ENCODE peak calls at places on chromosomes 13 and 19, in seven cellular contexts. G, U, F, I, H, M and O are unnamed samples.

GRCh38 chr13:108225440-108225839 is 7.2 kb downstream of the ABHD13 start:
- DNase-seq in F (no peak), G (no peak), H (no peak), U (no peak), M (no peak), I (no peak), O (no peak)

GRCh38 chr13:101996906-101997408 is 404.9 kb downstream of the FGF14 start:
- DNase-seq in I (no peak), G (no peak), M (no peak), F (no peak), H (no peak), U (no peak), O (no peak)

GRCh38 chr19:42628411-42629135 is 33.8 kb upstream of the CEACAM8 start:
- DNase-seq in F (no peak), H (no peak), U (no peak), G (no peak), M (no peak), I (no peak), O (no peak)

GRCh38 chr13:103156346-103156998 is 90.3 kb upstream of the SLC10A2 start:
- DNase-seq in G (no peak), F (no peak), I (no peak), U (no peak), M (no peak), H (no peak), O (no peak)

GRCh38 chr13:98438246-98439135 is 138.4 kb downstream of the STK24 start:
- DNase-seq in H (no peak), G (no peak), M (no peak), U (no peak), I (no peak), F (no peak), O (no peak)

GRCh38 chr13:28337196-28338045 is 157.5 kb downstream of the FLT1 start:
- DNase-seq in F (no peak), H (peak; percentile 89), M (no peak), G (no peak), U (no peak), I (peak; percentile 77), O (no peak)

GRCh38 chr19:21463449-21464105 is 41.8 kb upstream of the ZNF429 start:
- DNase-seq in H (no peak), I (no peak), U (peak; percentile 98), G (peak; percentile 72), F (peak; percentile 95), M (peak; percentile 75), O (peak; percentile 88)

GRCh38 chr13:20231839-20232555 is at the start of gene GJB6:
- DNase-seq in F (peak; percentile 48), H (no peak), G (peak; percentile 17), M (peak; percentile 5), I (no peak), U (peak; percentile 32), O (peak; percentile 19)

GRCh38 chr19:47275866-47276461 is 1.3 kb downstream of the INAFM1 start:
- DNase-seq in I (peak; percentile 64), U (no peak), F (no peak), M (no peak), G (no peak), H (peak; percentile 57), O (no peak)

GRCh38 chr13:49323344-49323743 is 75.6 kb downstream of the CDADC1 start:
- DNase-seq in F (no peak), I (no peak), H (no peak), G (no peak), M (no peak), U (no peak), O (no peak)

GRCh38 chr13:86810385-86810784 is 860.8 kb upstream of the SLITRK5 start:
- DNase-seq in U (no peak), M (no peak), I (no peak), G (no peak), H (no peak), F (no peak), O (no peak)

GRCh38 chr19:37986048-37986750 is 79.2 kb downstream of the SIPA1L3 start:
- DNase-seq in U (no peak), M (no peak), F (no peak), I (no peak), H (no peak), G (no peak), O (no peak)

GRCh38 chr19:49997709-49998108 is 27.5 kb downstream of the VRK3 start:
- DNase-seq in H (peak; percentile 13), U (peak; percentile 81), M (no peak), I (peak; percentile 29), F (peak; percentile 75), G (no peak), O (peak; percentile 60)

DNA sequence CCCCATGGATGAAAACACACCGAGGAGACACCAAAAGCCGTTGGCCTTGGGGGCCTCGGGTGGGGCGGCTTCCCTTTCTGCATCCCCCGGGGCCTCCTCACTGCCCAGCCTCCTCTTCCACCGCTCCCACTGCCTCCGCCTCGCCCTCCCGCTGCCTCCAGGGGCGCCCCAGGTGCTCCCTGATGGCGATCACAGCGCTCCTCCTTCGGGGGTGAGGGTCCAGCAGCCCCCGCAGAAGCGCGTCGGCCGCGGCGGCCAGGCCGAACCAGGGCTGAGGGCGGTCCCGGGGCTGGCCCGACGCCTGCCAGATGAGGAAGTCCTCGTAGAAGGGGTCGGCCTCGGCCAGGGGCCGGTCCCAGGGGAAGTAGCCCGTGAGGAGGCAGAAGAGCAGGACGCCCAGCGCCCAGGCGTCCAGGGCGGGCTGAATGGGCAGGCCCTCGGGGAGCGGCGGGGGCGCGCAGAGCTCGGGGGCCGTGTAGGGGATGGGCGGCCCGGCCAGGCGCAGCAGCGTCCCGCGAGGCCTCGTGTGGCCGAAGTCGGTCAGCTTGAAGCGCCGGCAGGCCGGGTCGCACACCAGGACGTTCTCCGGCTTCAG is 7.2 kb downstream of the SBK2 start:
- DNase-seq in M (no peak), U (no peak), F (no peak), I (no peak), G (no peak), H (no peak), O (no peak)
- H2BK5ac ChIP-seq in M (no peak overlapping the region), U (no peak overlapping the region), F (no peak overlapping the region), I (no peak overlapping the region), G (no peak overlapping the region), H (no peak overlapping the region), O (no peak overlapping the region)

GRCh38 chr13:69580255-69580654 is 527.4 kb upstream of the ATXN8OS start:
- DNase-seq in M (no peak), H (no peak), G (no peak), I (no peak), U (no peak), F (no peak), O (no peak)
- H2BK120ac ChIP-seq in M (no peak overlapping the region), H (no peak overlapping the region), G (no peak overlapping the region), I (no peak overlapping the region), U (no peak overlapping the region), F (no peak overlapping the region), O (no peak overlapping the region)

DNA sequence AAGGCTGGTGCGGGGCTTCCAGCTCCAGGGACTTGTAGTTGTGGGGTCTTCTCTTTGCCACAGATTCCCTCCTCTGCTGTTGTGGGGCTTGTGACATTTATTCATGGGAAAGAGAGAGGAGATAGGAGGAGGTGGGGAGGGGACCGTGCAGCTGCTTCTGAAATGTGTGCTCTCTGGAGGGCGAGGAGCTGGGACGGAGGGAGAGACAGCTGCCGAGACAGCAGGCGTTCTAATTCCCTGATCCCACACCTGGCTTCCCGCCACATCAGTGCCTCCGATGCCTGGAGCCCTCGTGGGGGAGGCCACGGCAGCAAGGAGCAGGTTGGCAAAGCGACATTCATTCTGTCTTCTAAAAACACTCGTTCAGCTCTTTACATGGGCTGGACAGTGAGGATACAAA is 164.4 kb downstream of the USP12 start:
- DNase-seq in U (no peak), M (no peak), F (no peak), I (no peak), G (no peak), H (no peak), O (no peak)
- H2BK5ac ChIP-seq in U (no peak overlapping the region), M (no peak overlapping the region), F (no peak overlapping the region), I (no peak overlapping the region), G (no peak overlapping the region), H (no peak overlapping the region), O (no peak overlapping the region)

GRCh38 chr19:4760285-4760650 is 31.3 kb upstream of the FEM1A start:
- DNase-seq in U (no peak), M (no peak), G (no peak), I (no peak), F (no peak), H (no peak), O (no peak)

GRCh38 chr19:4755459-4755858 is 31.8 kb upstream of the DPP9 start:
- DNase-seq in F (no peak), M (no peak), U (no peak), G (no peak), H (no peak), I (no peak), O (no peak)

GRCh38 chr19:4758082-4758481 is 33.5 kb upstream of the FEM1A start:
- DNase-seq in M (no peak), G (no peak), H (no peak), U (no peak), I (no peak), F (no peak), O (no peak)

GRCh38 chr19:4759388-4760284 is 31.9 kb upstream of the FEM1A start:
- DNase-seq in H (peak; percentile 79), U (peak; percentile 98), M (peak; percentile 89), G (peak; percentile 95), F (peak; percentile 98), I (peak; percentile 90), O (peak; percentile 90)

GRCh38 chr19:4758659-4759058 is 32.9 kb upstream of the FEM1A start:
- DNase-seq in I (no peak), M (no peak), F (no peak), G (no peak), H (no peak), U (no peak), O (no peak)
- H2BK120ac ChIP-seq in I (no peak overlapping the region), M (no peak overlapping the region), F (no peak overlapping the region), G (no peak overlapping the region), H (no peak overlapping the region), U (no peak overlapping the region), O (no peak overlapping the region)

GRCh38 chr19:1079566-1080111 is 12.7 kb downstream of the ARHGAP45 start:
- DNase-seq in U (no peak), M (no peak), G (no peak), H (no peak), I (no peak), F (peak; percentile 59), O (peak; percentile 59)
- H2BK5ac ChIP-seq in U (no peak overlapping the region), M (no peak overlapping the region), G (no peak overlapping the region), H (no peak overlapping the region), I (no peak overlapping the region), F (no peak overlapping the region), O (no peak overlapping the region)

DNA sequence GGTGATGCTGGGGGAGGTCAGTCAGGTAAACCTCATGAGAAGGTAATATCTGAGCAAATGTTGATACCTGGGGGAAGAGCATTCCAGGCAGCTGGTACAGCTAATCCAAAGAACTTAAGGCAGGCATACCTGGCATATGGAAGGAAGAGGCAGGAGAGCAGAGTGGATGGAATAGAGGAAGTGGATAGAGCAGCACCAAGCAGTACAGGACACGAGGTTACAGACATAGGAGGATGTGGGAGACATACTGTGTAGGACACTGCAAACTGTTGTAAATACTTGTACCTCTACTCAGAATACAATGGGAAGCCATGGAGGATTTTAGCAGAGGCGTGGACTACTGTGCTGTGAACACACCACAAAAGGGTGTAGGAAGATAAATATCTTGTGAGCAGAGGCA is 238.2 kb downstream of the VWA8 start:
- DNase-seq in I (no peak), F (no peak), H (no peak), M (no peak), G (no peak), U (no peak), O (no peak)
- H2BK120ac ChIP-seq in I (no peak overlapping the region), F (no peak overlapping the region), H (no peak overlapping the region), M (no peak overlapping the region), G (no peak overlapping the region), U (no peak overlapping the region), O (no peak overlapping the region)